ENCODE peak calls at places on chromosomes 3 and 15, in eight cellular contexts. U is AG09319, J is lower lobe of right lung, G is dorsolateral prefrontal cortex, S is left ventricle myocardium inferior, H is endothelial cell, T is fibroblast of lung, P is MM.1S. Q is an unnamed sample.

GRCh38 chr3:127209840-127210653 is 17.1 kb downstream of the PRR23E start:
- DNase-seq in S (no peak), P (no peak), H (no peak), G (no peak), T (no peak), U (no peak), J (no peak), Q (no peak)

GRCh38 chr15:62444104-62445027 is 279.3 kb upstream of the C2CD4B start:
- DNase-seq in J (no peak), T (peak; percentile 98), P (no peak), U (peak; percentile 89), H (no peak), S (no peak), G (no peak), Q (no peak)

GRCh38 chr3:152291649-152292066 is 22.9 kb downstream of the MBNL1 start:
- DNase-seq in S (no peak), U (no peak), G (no peak), H (no peak), P (no peak), T (peak; percentile 79), J (no peak), Q (no peak)

GRCh38 chr3:132637590-132637989 is 22.0 kb downstream of the ACAD11 start:
- DNase-seq in U (no peak), P (no peak), G (no peak), T (peak; percentile 55), J (no peak), S (no peak), H (no peak), Q (no peak)

GRCh38 chr3:138441742-138442141 is 7.3 kb downstream of the ESYT3 start:
- DNase-seq in P (no peak), U (no peak), J (no peak), T (peak; percentile 52), S (no peak), H (no peak), G (no peak), Q (no peak)

GRCh38 chr15:78047631-78048409 is 29.7 kb downstream of the TBC1D2B start:
- DNase-seq in T (peak; percentile 85), G (no peak), U (no peak), P (no peak), S (no peak), H (no peak), J (peak; percentile 61), Q (no peak)

GRCh38 chr3:56732109-56732508 is 49.0 kb upstream of the TASOR start:
- DNase-seq in J (no peak), S (no peak), P (no peak), U (no peak), H (no peak), G (no peak), T (no peak), Q (no peak)

GRCh38 chr15:57356636-57357035 is 19.7 kb upstream of the CGNL1 start:
- DNase-seq in T (peak; percentile 83), H (no peak), P (no peak), S (no peak), U (no peak), G (no peak), J (no peak), Q (no peak)

GRCh38 chr3:55473788-55474187 is 13.3 kb downstream of the WNT5A start:
- DNase-seq in J (no peak), H (no peak), U (no peak), P (no peak), T (no peak), G (no peak), S (no peak), Q (no peak)

GRCh38 chr3:17444865-17445264 is 297.6 kb downstream of the TBC1D5 start:
- DNase-seq in J (no peak), S (no peak), P (no peak), U (no peak), T (no peak), G (no peak), H (no peak), Q (no peak)

GRCh38 chr3:184505053-184505452 is 56.5 kb upstream of the EPHB3 start:
- DNase-seq in G (no peak), P (peak; percentile 4), S (no peak), J (no peak), H (no peak), U (peak; percentile 49), T (no peak), Q (no peak)

GRCh38 chr3:10514407-10515069 is 9.2 kb upstream of the ATP2B2 start:
- DNase-seq in P (no peak), G (peak; percentile 22), H (no peak), T (no peak), U (no peak), J (no peak), S (no peak), Q (no peak)

GRCh38 chr3:138594150-138594934 is at the start of gene CEP70:
- DNase-seq in H (peak; percentile 92), G (peak; percentile 86), J (peak; percentile 96), S (peak; percentile 94), T (peak; percentile 94), P (peak; percentile 97), U (peak; percentile 81), Q (peak; percentile 95)

GRCh38 chr15:63372018-63372705 is 9.5 kb downstream of the CA12 start:
- DNase-seq in G (peak; percentile 56), J (no peak), T (peak; percentile 98), U (peak; percentile 93), H (no peak), S (no peak), P (no peak), Q (no peak)

GRCh38 chr15:88652456-88653199 is 13.8 kb downstream of the ISG20 start:
- DNase-seq in T (no peak), P (no peak), J (no peak), U (no peak), G (no peak), S (no peak), H (no peak), Q (no peak)

DNA sequence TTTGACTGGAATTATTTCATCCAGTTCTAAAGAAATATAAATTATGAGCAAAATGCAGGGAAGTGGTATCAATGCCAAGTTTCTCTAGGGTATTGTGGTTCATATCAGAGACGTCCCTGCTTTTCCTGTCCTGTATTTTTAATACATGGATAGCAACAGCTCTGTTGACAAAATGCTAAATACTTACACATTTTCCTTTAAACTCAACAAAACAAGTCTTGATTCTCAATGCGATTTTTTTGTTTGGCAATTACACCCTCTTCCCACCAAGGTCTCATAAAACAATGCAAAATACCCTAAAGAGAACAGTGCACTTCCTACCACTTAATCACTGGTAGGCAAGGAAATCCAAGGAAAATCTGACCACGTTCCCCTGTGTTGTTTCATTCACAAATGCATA is 120.0 kb downstream of the DUT start:
- DNase-seq in H (no peak), G (no peak), T (peak; percentile 40), J (no peak), P (no peak), S (no peak), U (no peak), Q (no peak)
- TF ChIP-seq CTCF in H (no peak), G (no peak), T (no peak), J (no peak), P (no peak), S (no peak), U (no peak), Q (no peak)

GRCh38 chr3:14405886-14406238 is 3.5 kb downstream of the SLC6A6 start:
- DNase-seq in P (no peak), H (no peak), S (no peak), T (no peak), G (no peak), U (no peak), J (peak; percentile 65), Q (no peak)
- TF ChIP-seq CTCF in P (no peak), H (no peak), S (no peak), T (no peak), G (no peak), U (no peak), J (no peak), Q (no peak)

DNA sequence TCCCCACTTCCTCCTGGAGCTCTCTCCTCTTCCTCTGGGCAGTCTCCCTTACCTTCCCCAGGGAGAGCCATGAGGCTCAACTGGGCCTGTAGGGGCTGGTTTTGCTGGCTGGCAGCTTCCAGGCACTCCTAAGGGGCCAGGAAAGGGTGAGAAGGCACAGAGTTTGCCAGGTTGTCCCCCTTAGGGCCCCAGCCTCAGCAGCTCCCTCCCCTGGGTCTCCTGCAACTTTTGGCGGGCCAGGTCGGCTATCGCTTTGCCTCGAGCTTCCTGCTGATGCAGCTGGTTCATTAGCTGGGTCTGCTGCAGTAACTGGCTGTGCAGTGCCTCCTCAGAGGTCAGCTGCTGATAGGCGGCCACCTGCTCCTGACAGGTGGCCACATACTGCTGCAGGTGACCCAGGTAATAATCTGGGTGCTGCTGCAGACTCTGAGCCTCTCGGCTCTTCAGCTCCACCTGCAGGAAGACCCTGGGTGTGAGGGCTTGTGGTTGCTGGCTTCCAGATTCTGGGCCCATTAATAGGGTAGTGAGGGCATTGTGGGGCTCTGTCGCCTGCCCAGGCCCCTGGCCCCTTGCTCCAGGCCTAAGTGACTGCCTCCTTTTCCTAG is 29.7 kb upstream of the OR4F6 start:
- DNase-seq in S (no peak), U (no peak), J (no peak), G (no peak), H (no peak), P (peak; percentile 31), T (no peak), Q (no peak)
- TF ChIP-seq CTCF in S (peak; percentile 45), U (no peak), J (peak; percentile 9), G (no peak), H (peak; percentile 21), P (peak; percentile 40), T (no peak), Q (peak; percentile 11)

GRCh38 chr3:31462050-31462569 is 70.6 kb upstream of the STT3B start:
- DNase-seq in S (no peak), T (no peak), U (no peak), P (no peak), J (no peak), G (no peak), H (no peak), Q (no peak)
- TF ChIP-seq CTCF in S (no peak), T (no peak), U (no peak), P (no peak), J (no peak), G (no peak), H (no peak), Q (no peak)

DNA sequence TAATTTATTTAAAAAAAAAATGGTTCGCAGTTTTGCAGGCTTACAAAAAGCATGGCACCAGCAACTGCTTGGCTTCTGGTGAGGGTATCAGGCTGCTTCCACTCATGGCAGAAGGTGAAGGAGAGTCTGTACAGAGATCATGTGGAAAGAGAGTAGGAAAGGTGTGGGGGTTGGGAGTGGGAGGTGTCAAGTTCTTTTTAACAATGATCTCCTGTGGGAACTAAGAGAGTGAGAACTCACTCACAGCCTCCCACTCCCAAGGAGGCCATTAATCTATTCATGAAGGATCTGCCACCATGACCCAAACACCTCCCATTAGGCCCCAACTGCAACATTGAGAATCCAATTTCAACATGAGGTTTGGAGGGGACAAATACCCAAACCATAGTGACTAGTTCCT is 21.1 kb upstream of the ACTL6A start:
- DNase-seq in J (no peak), H (no peak), T (no peak), S (no peak), P (no peak), U (no peak), G (no peak), Q (no peak)
- TF ChIP-seq CTCF in J (no peak), H (no peak), T (no peak), S (no peak), P (no peak), U (no peak), G (no peak), Q (no peak)

DNA sequence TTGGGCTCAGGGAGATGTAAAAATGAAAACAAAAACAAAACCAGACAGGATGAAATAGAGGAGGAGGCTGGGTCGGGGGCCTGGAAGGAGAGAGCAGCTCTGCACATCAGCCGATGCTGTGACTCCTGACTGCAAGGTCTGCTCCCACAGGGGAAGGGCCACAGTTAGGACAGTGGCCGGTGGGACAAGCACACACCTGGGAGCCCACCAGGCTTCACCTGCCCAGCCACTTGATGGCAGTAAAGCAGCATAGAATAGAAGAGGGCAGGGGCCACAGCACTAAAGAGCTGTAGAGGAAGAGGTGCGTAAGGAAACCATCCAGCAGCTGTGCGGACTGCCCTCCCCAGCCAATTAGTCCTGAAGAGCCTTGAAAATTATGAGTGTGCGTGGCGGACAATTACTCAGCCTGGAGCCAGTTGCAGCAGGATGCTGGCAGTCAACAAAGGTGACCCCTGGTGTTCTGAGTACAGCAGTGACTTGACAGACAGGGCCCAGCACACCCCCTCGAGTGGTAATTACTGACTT is 29.8 kb downstream of the ALS2CL start:
- DNase-seq in P (no peak), J (peak; percentile 15), U (no peak), H (peak; percentile 8), T (peak; percentile 38), S (no peak), G (no peak), Q (peak; percentile 33)
- TF ChIP-seq CTCF in P (peak; percentile 21), J (no peak), U (no peak), H (no peak), T (no peak), S (peak; percentile 57), G (no peak), Q (no peak)